ENCODE peak calls at places on chromosomes 11 and 22, in nine cellular contexts. Y, U, J, M, Z, E, K, V and F are unnamed samples.

GRCh38 chr11:693415-693831 is 1.6 kb downstream of the DEAF1 start:
- DNase-seq in Y (peak), U (no peak), J (peak), M (no peak), Z (no peak), E (no peak), K (no peak), V (no peak), F (no peak)

GRCh38 chr22:45503816-45504702 is 1.4 kb downstream of the FBLN1 start:
- DNase-seq in Y (no peak), U (peak), J (peak), M (no peak), Z (no peak), E (peak), K (no peak), V (no peak), F (no peak)

GRCh38 chr22:26593763-26594162 is 3.8 kb upstream of the TPST2 start:
- DNase-seq in Y (no peak), U (no peak), J (no peak), M (no peak), Z (no peak), E (no peak), K (no peak), V (no peak), F (no peak)

GRCh38 chr11:101915811-101916291 is 471 bp downstream of the ANGPTL5 start:
- DNase-seq in Y (peak), U (no peak), J (no peak), M (no peak), Z (no peak), E (no peak), K (peak), V (peak), F (no peak)

GRCh38 chr11:82049199-82049598 is 684.5 kb downstream of the FAM181B start:
- DNase-seq in Y (no peak), U (no peak), J (peak), M (no peak), Z (no peak), E (no peak), K (no peak), V (no peak), F (no peak)

GRCh38 chr11:1838077-1838425 is 730 bp upstream of the TNNI2 start:
- DNase-seq in Y (no peak), U (no peak), J (no peak), M (no peak), Z (no peak), E (no peak), K (no peak), V (no peak), F (no peak)

GRCh38 chr22:36467042-36467810 is 14.2 kb downstream of the TXN2 start:
- DNase-seq in Y (no peak), U (no peak), J (peak), M (no peak), Z (no peak), E (no peak), K (no peak), V (no peak), F (no peak)

GRCh38 chr11:73579641-73580434 is 18.1 kb downstream of the FAM168A start:
- DNase-seq in Y (no peak), U (no peak), J (no peak), M (no peak), Z (no peak), E (no peak), K (no peak), V (no peak), F (no peak)